ENCODE peak calls at places on chromosomes 3 and 15, in eight cellular contexts. V is astrocyte; Z is tibial artery; R is PC-9; A is CD8-positive, alpha-beta T cell; Y is right atrium auricular region; D is GM23338; T is heart left ventricle. P is an unnamed sample.

GRCh38 chr15:42493694-42494093 is 1.7 kb upstream of the SNAP23 start:
- DNase-seq in V (no peak), Z (no peak), R (no peak), A (no peak), Y (no peak), D (no peak), T (no peak), P (no peak)

GRCh38 chr3:30631237-30631961 is 25.0 kb downstream of the TGFBR2 start:
- DNase-seq in V (peak; percentile 58), Z (no peak), R (no peak), A (no peak), Y (no peak), D (no peak), T (no peak), P (peak; percentile 40)

GRCh38 chr3:191087391-191087790 is 111.7 kb upstream of the OSTN start:
- DNase-seq in V (peak; percentile 7), Z (no peak), R (no peak), A (no peak), Y (no peak), D (no peak), T (no peak), P (no peak)

GRCh38 chr3:137172703-137173102 is 214.9 kb downstream of the IL20RB start:
- DNase-seq in V (no peak), Z (no peak), R (no peak), A (no peak), Y (no peak), D (no peak), T (no peak), P (no peak)

GRCh38 chr15:66698318-66698961 is 3.6 kb upstream of the SMAD6 start:
- DNase-seq in V (peak; percentile 28), Z (peak; percentile 71), R (peak; percentile 68), A (no peak), Y (peak; percentile 76), D (peak; percentile 84), T (peak; percentile 76), P (peak; percentile 62)

GRCh38 chr15:52503788-52504496 is 24.7 kb downstream of the MYO5A start:
- DNase-seq in V (peak; percentile 81), Z (no peak), R (no peak), A (no peak), Y (no peak), D (no peak), T (no peak), P (peak; percentile 37)

GRCh38 chr15:32886441-32886840 is 168.6 kb downstream of the GREM1 start:
- DNase-seq in V (no peak), Z (no peak), R (no peak), A (no peak), Y (no peak), D (peak; percentile 38), T (no peak), P (no peak)

GRCh38 chr3:65582012-65582717 is 456.6 kb downstream of the MAGI1 start:
- DNase-seq in V (no peak), Z (no peak), R (no peak), A (no peak), Y (no peak), D (no peak), T (no peak), P (no peak)

GRCh38 chr3:9862391-9863235 is 17.4 kb downstream of the CIDEC start:
- DNase-seq in V (no peak), Z (peak; percentile 39), R (peak; percentile 31), A (no peak), Y (no peak), D (peak; percentile 84), T (peak; percentile 79), P (no peak)

GRCh38 chr3:15063238-15063637 is 1.9 kb downstream of the MRPS25 start:
- DNase-seq in V (no peak), Z (no peak), R (no peak), A (no peak), Y (no peak), D (no peak), T (peak; percentile 37), P (no peak)

GRCh38 chr3:8872291-8872690 is 91.0 kb downstream of the RAD18 start:
- DNase-seq in V (no peak), Z (no peak), R (no peak), A (no peak), Y (no peak), D (no peak), T (no peak), P (no peak)

GRCh38 chr3:191338177-191338488 is 7.8 kb upstream of the UTS2B start:
- DNase-seq in V (no peak), Z (no peak), R (no peak), A (no peak), Y (no peak), D (no peak), T (no peak), P (no peak)

GRCh38 chr3:109356442-109357155 is 19.3 kb upstream of the DPPA4 start:
- DNase-seq in V (no peak), Z (no peak), R (no peak), A (no peak), Y (no peak), D (peak; percentile 57), T (no peak), P (no peak)

GRCh38 chr3:148625145-148625736 is 72.5 kb upstream of the AGTR1 start:
- DNase-seq in V (no peak), Z (no peak), R (no peak), A (no peak), Y (no peak), D (no peak), T (no peak), P (no peak)

GRCh38 chr3:17994167-17994566 is 251.7 kb upstream of the TBC1D5 start:
- DNase-seq in V (no peak), Z (no peak), R (no peak), A (no peak), Y (no peak), D (no peak), T (no peak), P (no peak)

GRCh38 chr15:31235298-31236183 is 91.1 kb upstream of the KLF13 start:
- DNase-seq in V (peak; percentile 30), Z (no peak), R (no peak), A (no peak), Y (peak; percentile 69), D (no peak), T (peak; percentile 88), P (peak; percentile 8)

GRCh38 chr3:188362405-188362831 is 208.5 kb downstream of the LPP start:
- DNase-seq in V (peak; percentile 95), Z (no peak), R (peak; percentile 41), A (no peak), Y (no peak), D (no peak), T (no peak), P (peak; percentile 92)
- TF ChIP-seq CTCF in V (peak; percentile 24), Z (no peak), R (peak; percentile 38), A (no peak), Y (no peak), D (no peak), T (no peak), P (peak; percentile 29)

DNA sequence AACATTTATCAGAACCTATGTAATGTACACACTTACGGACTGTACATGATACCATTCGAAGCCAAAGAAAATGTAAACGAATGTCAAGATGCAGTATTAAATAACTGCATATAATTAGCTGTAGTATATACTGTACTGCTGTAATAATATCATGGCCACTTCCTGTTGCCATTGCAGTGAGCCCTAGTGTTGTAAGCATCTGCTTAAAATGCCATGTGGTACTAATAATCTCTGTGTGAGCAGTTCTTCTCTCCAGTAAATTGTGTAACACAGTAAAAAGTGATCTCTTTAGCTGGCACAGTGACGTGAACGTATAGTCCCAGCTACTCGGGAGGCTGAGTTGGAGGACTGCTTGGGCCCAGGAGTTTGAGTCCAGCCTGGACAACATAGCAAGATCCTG is 8.6 kb downstream of the SPG11 start:
- DNase-seq in V (no peak), Z (no peak), R (no peak), A (no peak), Y (no peak), D (no peak), T (no peak), P (no peak)
- H3K36me3 ChIP-seq in V (peaks cover 25% of the 10 kb centered on the region), Z (peaks cover 97% of the 10 kb centered on the region), R (no peaks in the 10 kb centered on the region), A (peaks cover 16% of the 10 kb centered on the region), Y (peaks cover 67% of the 10 kb centered on the region), D (peaks cover 11% of the 10 kb centered on the region), T (peaks cover 100% of the 10 kb centered on the region), P (peaks cover 21% of the 10 kb centered on the region)

GRCh38 chr15:82648257-82649103 is 1.3 kb upstream of the CPEB1 start:
- DNase-seq in V (no peak), Z (no peak), R (no peak), A (no peak), Y (no peak), D (peak; percentile 80), T (no peak), P (no peak)
- TF ChIP-seq CTCF in V (no peak), Z (no peak), R (no peak), A (no peak), Y (no peak), D (peak; percentile 58), T (no peak), P (peak; percentile 19)

GRCh38 chr15:90765966-90766365 is 48.8 kb downstream of the BLM start:
- DNase-seq in V (peak; percentile 63), Z (no peak), R (no peak), A (no peak), Y (no peak), D (no peak), T (no peak), P (no peak)
- H3K36me3 ChIP-seq in V (peaks cover 4% of the 10 kb centered on the region), Z (no peaks in the 10 kb centered on the region), R (no peaks in the 10 kb centered on the region), A (no peaks in the 10 kb centered on the region), Y (no peaks in the 10 kb centered on the region), D (peaks cover 51% of the 10 kb centered on the region), T (no peaks in the 10 kb centered on the region), P (no peaks in the 10 kb centered on the region)